ENCODE peak calls at places on chromosomes 13 and 19, in nine cellular contexts. O, K, B, G, X, F, Y, W and S are unnamed samples. For H3K4me1, the result is how much of the 10 kb centered on the place peaks cover.

GRCh38 chr19:9751449-9751848 is 17.1 kb downstream of the ZNF846 start:
- DNase-seq in O (no peak), K (no peak), B (no peak), G (no peak), X (no peak), F (no peak), Y (no peak), W (no peak), S (peak)

GRCh38 chr19:38842439-38843174 is 7.2 kb downstream of the HNRNPL start:
- DNase-seq in O (peak), K (no peak), B (no peak), G (no peak), X (no peak), F (no peak), Y (no peak), W (no peak), S (no peak)

GRCh38 chr19:17889609-17890214 is 18.0 kb downstream of the SLC5A5 start:
- DNase-seq in O (no peak), K (no peak), B (no peak), G (no peak), X (no peak), F (no peak), Y (no peak), W (no peak), S (peak)

GRCh38 chr13:75481176-75482069 is 546 bp downstream of the TBC1D4 start:
- DNase-seq in O (no peak), K (peak), B (no peak), G (peak), X (no peak), F (no peak), Y (peak), W (peak), S (peak)

GRCh38 chr13:91609353-91609752 is 210.9 kb downstream of the GPC5 start:
- DNase-seq in O (no peak), K (no peak), B (no peak), G (no peak), X (no peak), F (no peak), Y (no peak), W (no peak), S (no peak)

GRCh38 chr19:2547721-2548120 is 71.8 kb downstream of the GADD45B start:
- DNase-seq in O (no peak), K (peak), B (no peak), G (no peak), X (no peak), F (no peak), Y (no peak), W (peak), S (no peak)

GRCh38 chr19:22627526-22627925 is 6.6 kb upstream of the ZNF492 start:
- DNase-seq in O (no peak), K (no peak), B (no peak), G (no peak), X (no peak), F (no peak), Y (no peak), W (no peak), S (no peak)

GRCh38 chr19:10450853-10451609 is 30.7 kb downstream of the PDE4A start:
- DNase-seq in O (no peak), K (no peak), B (no peak), G (no peak), X (no peak), F (no peak), Y (no peak), W (no peak), S (peak)

GRCh38 chr13:52446265-52446664 is 4.2 kb downstream of the VPS36 start:
- DNase-seq in O (no peak), K (no peak), B (no peak), G (no peak), X (no peak), F (no peak), Y (no peak), W (no peak), S (no peak)

GRCh38 chr13:28059214-28059613 is 41.2 kb downstream of the FLT3 start:
- DNase-seq in O (no peak), K (no peak), B (peak), G (peak), X (no peak), F (no peak), Y (no peak), W (no peak), S (peak)

GRCh38 chr13:29593605-29594297 is 1.7 kb downstream of the SLC7A1 start:
- DNase-seq in O (no peak), K (no peak), B (no peak), G (no peak), X (no peak), F (no peak), Y (no peak), W (no peak), S (no peak)

GRCh38 chr13:29596064-29596418 is 553 bp upstream of the SLC7A1 start:
- DNase-seq in O (no peak), K (no peak), B (no peak), G (no peak), X (no peak), F (no peak), Y (no peak), W (no peak), S (no peak)

GRCh38 chr13:29594310-29594709 is 1.2 kb downstream of the SLC7A1 start:
- DNase-seq in O (peak), K (no peak), B (no peak), G (peak), X (peak), F (no peak), Y (no peak), W (no peak), S (peak)

GRCh38 chr13:29595380-29596063 is at the start of gene SLC7A1:
- DNase-seq in O (peak), K (peak), B (peak), G (peak), X (peak), F (peak), Y (peak), W (peak), S (peak)

GRCh38 chr13:29594710-29595379 is 643 bp downstream of the SLC7A1 start:
- DNase-seq in O (peak), K (peak), B (no peak), G (peak), X (peak), F (peak), Y (peak), W (peak), S (peak)
- H3K4me1 ChIP-seq in O (under half), K (under half), B (under half), G (under half), X (under half), F (under half), Y (under half), W (under half), S (under half)

DNA sequence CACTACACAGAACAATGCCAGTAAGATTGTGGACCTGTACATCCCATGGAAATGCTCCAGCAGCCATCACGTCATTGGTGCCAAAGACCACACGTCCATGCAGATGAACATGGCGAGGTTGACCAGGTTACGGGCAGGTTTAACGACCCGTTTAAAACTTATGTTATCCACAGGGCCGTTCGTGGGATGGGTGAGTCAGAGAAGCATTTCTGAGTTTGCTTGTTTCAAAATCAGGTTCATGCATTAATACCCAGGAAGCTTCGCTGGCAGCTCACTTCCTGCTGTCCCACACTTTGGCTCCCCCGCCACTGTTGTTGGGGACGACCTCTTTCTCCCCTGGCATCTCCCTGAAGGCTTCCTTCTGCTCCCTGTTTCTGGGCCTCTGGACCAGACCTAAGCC is 194.1 kb downstream of the USP12 start:
- DNase-seq in O (no peak), K (no peak), B (no peak), G (no peak), X (no peak), F (no peak), Y (no peak), W (no peak), S (no peak)
- H3K4me3 ChIP-seq in O (no peak), K (no peak), B (no peak), G (no peak), X (no peak), F (no peak), Y (no peak), W (no peak), S (no peak)

GRCh38 chr13:76882431-76882830 is 3.8 kb downstream of the KCTD12 start:
- DNase-seq in O (no peak), K (no peak), B (no peak), G (no peak), X (no peak), F (no peak), Y (no peak), W (no peak), S (no peak)
- H3K4me1 ChIP-seq in O (under half), K (half or more), B (under half), G (under half), X (under half), F (under half), Y (half or more), W (under half), S (under half)

GRCh38 chr19:58351558-58351878 is 1.8 kb downstream of the A1BG start:
- DNase-seq in O (no peak), K (no peak), B (no peak), G (no peak), X (no peak), F (no peak), Y (no peak), W (no peak), S (no peak)

GRCh38 chr19:58349590-58349989 is 3.7 kb downstream of the A1BG start:
- DNase-seq in O (no peak), K (no peak), B (no peak), G (no peak), X (no peak), F (no peak), Y (no peak), W (peak), S (no peak)

GRCh38 chr19:58351996-58352755 is 1.1 kb downstream of the A1BG start:
- DNase-seq in O (no peak), K (no peak), B (no peak), G (no peak), X (no peak), F (no peak), Y (no peak), W (peak), S (no peak)

GRCh38 chr19:58350001-58350801 is 3.1 kb downstream of the A1BG start:
- DNase-seq in O (no peak), K (no peak), B (no peak), G (no peak), X (no peak), F (no peak), Y (no peak), W (peak), S (no peak)

GRCh38 chr19:58350871-58351557 is 2.3 kb downstream of the A1BG start:
- DNase-seq in O (no peak), K (no peak), B (no peak), G (no peak), X (no peak), F (no peak), Y (no peak), W (peak), S (no peak)
- H3K4me3 ChIP-seq in O (no peak), K (no peak), B (no peak), G (no peak), X (no peak), F (no peak), Y (peak), W (no peak), S (no peak)

DNA sequence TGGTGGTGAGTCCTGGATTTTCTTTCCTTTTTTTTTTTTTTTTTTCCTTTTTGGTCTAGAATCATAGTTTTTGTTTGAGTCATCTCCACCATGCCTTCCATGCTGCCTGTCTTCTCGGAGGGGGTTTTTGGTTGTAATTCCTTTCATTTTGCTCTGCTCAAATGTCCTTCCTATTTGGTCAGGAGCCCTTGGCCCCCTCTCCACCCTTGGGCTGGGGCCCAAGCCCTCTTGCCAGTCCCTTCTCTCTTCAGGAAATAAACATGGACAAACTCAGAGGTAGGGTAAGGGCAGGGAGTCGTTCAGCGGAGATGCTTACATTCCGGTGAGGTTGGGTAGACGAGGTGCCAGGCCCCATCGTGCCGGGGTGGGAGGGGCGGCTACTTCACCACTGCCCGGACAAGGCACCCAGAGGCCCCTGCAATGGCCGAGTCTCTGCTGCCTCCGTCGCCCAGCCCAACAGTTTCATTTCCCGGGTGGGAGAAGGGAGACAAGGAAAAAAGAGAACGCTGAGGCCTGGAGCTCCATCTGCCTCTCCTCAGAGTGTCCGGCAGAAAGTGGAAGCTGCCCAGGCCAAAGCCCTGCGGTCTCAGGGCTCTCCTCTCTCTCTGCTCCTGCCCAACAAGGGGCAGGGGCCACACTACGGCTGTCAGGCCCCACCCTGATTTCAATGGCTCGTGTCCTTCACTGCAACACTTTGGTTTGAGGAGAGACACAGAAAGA is 12.7 kb downstream of the ZNF574 start:
- DNase-seq in O (no peak), K (no peak), B (no peak), G (peak), X (no peak), F (no peak), Y (no peak), W (no peak), S (no peak)
- H3K4me1 ChIP-seq in O (under half), K (under half), B (under half), G (under half), X (under half), F (under half), Y (under half), W (under half), S (under half)

GRCh38 chr13:23621316-23621645 is 51.1 kb downstream of the TNFRSF19 start:
- DNase-seq in O (no peak), K (no peak), B (no peak), G (no peak), X (no peak), F (no peak), Y (no peak), W (no peak), S (peak)
- H3K4me3 ChIP-seq in O (no peak), K (no peak), B (no peak), G (no peak), X (no peak), F (no peak), Y (no peak), W (no peak), S (no peak)

GRCh38 chr19:4012092-4012974 is 4.8 kb downstream of the PIAS4 start:
- DNase-seq in O (no peak), K (no peak), B (no peak), G (no peak), X (no peak), F (no peak), Y (no peak), W (no peak), S (no peak)

GRCh38 chr19:4012975-4013634 is 5.6 kb downstream of the PIAS4 start:
- DNase-seq in O (no peak), K (no peak), B (no peak), G (no peak), X (no peak), F (no peak), Y (no peak), W (no peak), S (no peak)

GRCh38 chr19:4015705-4016402 is 8.3 kb downstream of the PIAS4 start:
- DNase-seq in O (no peak), K (no peak), B (no peak), G (no peak), X (no peak), F (no peak), Y (peak), W (no peak), S (peak)

GRCh38 chr19:4014541-4015491 is 7.3 kb downstream of the PIAS4 start:
- DNase-seq in O (peak), K (no peak), B (no peak), G (no peak), X (no peak), F (no peak), Y (peak), W (no peak), S (peak)

GRCh38 chr19:4013886-4014540 is 6.5 kb downstream of the PIAS4 start:
- DNase-seq in O (no peak), K (no peak), B (no peak), G (no peak), X (no peak), F (no peak), Y (no peak), W (no peak), S (no peak)
- H3K4me1 ChIP-seq in O (under half), K (under half), B (under half), G (under half), X (under half), F (under half), Y (half or more), W (under half), S (under half)